ENCODE peak calls at places on chromosome 19, in four cellular contexts. Z, E, O and J are unnamed samples.
A peak's percentile ranks its signal among the peaks of the same experiment; 100 is the strongest.

GRCh38 chr19:16825312-16826168 is 3.7 kb upstream of the SIN3B start:
- DNase-seq in Z (peak; percentile 51), E (no peak), O (peak; percentile 75), J (peak; percentile 55)

GRCh38 chr19:23971598-23971997 is 56.9 kb downstream of the ZNF726 start:
- DNase-seq in Z (no peak), E (no peak), O (no peak), J (no peak)

GRCh38 chr19:7507884-7508283 is 8.0 kb upstream of the ZNF358 start:
- DNase-seq in Z (peak; percentile 37), E (peak; percentile 88), O (peak; percentile 91), J (no peak)

GRCh38 chr19:54204767-54205468 is 4.3 kb downstream of the RPS9 start:
- DNase-seq in Z (no peak), E (no peak), O (no peak), J (no peak)

GRCh38 chr19:38745316-38745715 is 1.0 kb upstream of the CAPN12 start:
- DNase-seq in Z (no peak), E (no peak), O (no peak), J (no peak)

GRCh38 chr19:6092329-6093286 is 17.7 kb downstream of the RFX2 start:
- DNase-seq in Z (no peak), E (peak; percentile 91), O (peak; percentile 92), J (peak; percentile 82)

GRCh38 chr19:34096020-34096915 is 76.0 kb upstream of the LSM14A start:
- DNase-seq in Z (peak; percentile 11), E (no peak), O (no peak), J (no peak)

GRCh38 chr19:4829001-4829712 is 2.4 kb downstream of the TICAM1 start:
- DNase-seq in Z (no peak), E (peak; percentile 79), O (no peak), J (no peak)

GRCh38 chr19:7917292-7918061 is 2.7 kb upstream of the SNAPC2 start:
- DNase-seq in Z (no peak), E (peak; percentile 76), O (peak; percentile 66), J (no peak)

GRCh38 chr19:17078038-17078919 is 2.7 kb downstream of the MYO9B start:
- DNase-seq in Z (no peak), E (no peak), O (peak; percentile 75), J (no peak)

GRCh38 chr19:34330116-34330515 is 34.9 kb upstream of the GPI start:
- DNase-seq in Z (no peak), E (no peak), O (no peak), J (no peak)

GRCh38 chr19:3057275-3057714 is 5.0 kb downstream of the TLE5 start:
- DNase-seq in Z (no peak), E (no peak), O (peak; percentile 92), J (peak; percentile 95)

GRCh38 chr19:10389863-10390262 is 9.5 kb upstream of the TYK2 start:
- DNase-seq in Z (no peak), E (no peak), O (no peak), J (no peak)

GRCh38 chr19:7636691-7637373 is at the start of gene STXBP2:
- DNase-seq in Z (no peak), E (peak; percentile 94), O (peak; percentile 77), J (peak; percentile 80)

GRCh38 chr19:8566855-8567254 is 10.4 kb downstream of the MYO1F start:
- DNase-seq in Z (no peak), E (no peak), O (no peak), J (no peak)

GRCh38 chr19:10316229-10317044 is 622 bp upstream of the FDX2 start:
- DNase-seq in Z (no peak), E (no peak), O (no peak), J (no peak)

GRCh38 chr19:7549749-7550148 is 14.2 kb downstream of the PNPLA6 start:
- DNase-seq in Z (no peak), E (no peak), O (peak; percentile 44), J (no peak)

GRCh38 chr19:8451885-8452284 is 7.1 kb downstream of the HNRNPM start:
- DNase-seq in Z (no peak), E (no peak), O (peak; percentile 6), J (no peak)

GRCh38 chr19:41334793-41335192 is 18.9 kb downstream of the TGFB1 start:
- DNase-seq in Z (no peak), E (no peak), O (no peak), J (no peak)

GRCh38 chr19:17220207-17220758 is 5.1 kb downstream of the USE1 start:
- DNase-seq in Z (no peak), E (peak; percentile 60), O (peak; percentile 75), J (no peak)

GRCh38 chr19:6551091-6551490 is 20.3 kb downstream of the TNFSF9 start:
- DNase-seq in Z (no peak), E (no peak), O (no peak), J (no peak)

GRCh38 chr19:38284422-38284821 is 19.6 kb upstream of the C19orf33 start:
- DNase-seq in Z (no peak), E (no peak), O (peak; percentile 73), J (no peak)

GRCh38 chr19:42401365-42402303 is 11.5 kb upstream of the CNFN start:
- DNase-seq in Z (peak; percentile 51), E (peak; percentile 83), O (peak; percentile 85), J (peak; percentile 87)

GRCh38 chr19:54317108-54317964 is 4.4 kb upstream of the LILRA5 start:
- DNase-seq in Z (no peak), E (no peak), O (no peak), J (no peak)

GRCh38 chr19:12331211-12331941 is 2.1 kb downstream of the ZNF563 start:
- DNase-seq in Z (no peak), E (no peak), O (no peak), J (no peak)

GRCh38 chr19:43316591-43317319 is 36.7 kb upstream of the CD177 start:
- DNase-seq in Z (no peak), E (no peak), O (no peak), J (no peak)

GRCh38 chr19:6481541-6482342 is at the start of gene DENND1C:
- DNase-seq in Z (no peak), E (no peak), O (peak; percentile 73), J (no peak)

GRCh38 chr19:15419413-15420025 is 731 bp upstream of the AKAP8L start:
- DNase-seq in Z (no peak), E (no peak), O (no peak), J (no peak)

GRCh38 chr19:3556978-3557460 is 367 bp downstream of the MFSD12 start:
- DNase-seq in Z (no peak), E (peak; percentile 74), O (no peak), J (no peak)

GRCh38 chr19:35657904-35658700 is 8.2 kb upstream of the UPK1A start:
- DNase-seq in Z (no peak), E (no peak), O (no peak), J (no peak)

GRCh38 chr19:9086761-9087160 is at the start of gene OR1M1:
- DNase-seq in Z (no peak), E (no peak), O (no peak), J (no peak)

GRCh38 chr19:2631213-2631821 is 71.2 kb downstream of the GNG7 start:
- DNase-seq in Z (no peak), E (no peak), O (no peak), J (no peak)

GRCh38 chr19:35299523-35300339 is 7.8 kb downstream of the MAG start:
- DNase-seq in Z (no peak), E (no peak), O (no peak), J (no peak)

DNA sequence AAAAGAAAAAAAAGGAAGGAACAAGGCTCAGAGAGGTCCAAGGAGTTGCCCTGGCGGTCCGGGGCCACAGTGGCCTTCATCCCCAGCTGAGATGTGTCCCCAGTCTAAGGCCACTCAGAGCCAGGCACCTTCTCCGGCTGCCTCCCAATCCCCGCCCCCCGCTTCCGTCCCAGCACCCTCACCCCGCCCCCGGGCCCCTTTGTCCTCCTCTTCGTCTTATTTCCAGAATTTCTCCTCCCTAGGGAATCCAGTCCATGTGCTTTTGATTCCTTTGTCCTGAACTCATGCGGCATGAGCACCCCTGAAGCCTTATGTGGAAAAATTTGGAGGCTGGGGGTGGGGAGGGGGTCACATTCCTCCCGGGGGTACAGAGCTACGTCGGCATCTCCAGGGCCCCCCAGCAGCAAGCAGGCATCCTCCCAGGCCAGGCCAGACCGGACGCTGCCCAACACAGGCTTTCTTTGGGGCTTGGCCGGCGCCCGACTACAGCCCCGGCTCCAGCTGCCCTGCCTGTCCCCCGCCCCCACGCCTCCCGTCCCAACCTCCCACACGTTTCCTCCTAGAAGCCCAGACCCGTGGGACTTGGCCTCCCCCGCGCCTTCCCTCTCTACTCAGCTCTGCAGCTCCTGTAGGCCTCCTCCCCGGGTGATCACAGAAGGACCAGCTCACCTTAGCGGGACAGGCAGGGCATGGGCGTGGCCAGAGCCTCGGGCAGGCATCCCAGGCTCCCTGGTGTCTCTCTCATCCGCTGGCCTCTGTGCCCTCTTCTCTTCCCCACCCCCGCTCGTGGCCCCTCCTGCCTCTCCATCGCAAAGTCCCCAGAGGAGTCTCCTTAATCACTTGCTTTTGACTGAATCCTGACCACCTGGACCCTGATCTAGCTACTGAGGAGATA is 17.8 kb upstream of the ADGRE5 start:
- DNase-seq in Z (no peak), E (peak; percentile 71), O (peak; percentile 90), J (peak; percentile 41)
- H3K27ac ChIP-seq in Z (peak overlapping the region; percentile 31), E (peak overlapping the region; percentile 90), O (peak overlapping the region; percentile 57), J (peak overlapping the region; percentile 54)

DNA sequence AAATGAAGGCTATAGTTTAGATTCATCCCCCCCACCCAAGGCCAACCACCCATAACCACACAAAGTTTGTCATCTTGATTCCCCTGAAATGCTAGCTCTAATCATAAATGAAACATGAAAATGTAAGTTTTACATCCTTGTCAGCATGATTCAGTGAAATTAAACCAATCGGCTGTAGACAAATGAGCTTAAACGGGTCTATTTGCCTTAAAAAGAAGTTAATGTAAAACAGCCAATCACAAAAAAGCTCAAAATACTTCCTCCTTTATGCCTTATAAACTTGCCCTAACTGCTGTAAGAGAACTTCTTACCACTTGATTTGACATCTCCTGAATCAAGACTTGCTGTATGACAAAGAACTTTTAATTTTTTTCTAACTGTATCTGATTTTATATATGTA is 34.5 kb upstream of the MRI1 start:
- DNase-seq in Z (no peak), E (no peak), O (no peak), J (no peak)
- H3K27ac ChIP-seq in Z (peak overlapping the region; percentile 99), E (no peak overlapping the region), O (peak overlapping the region; percentile 67), J (peak overlapping the region; percentile 92)

GRCh38 chr19:19101540-19101939 is 36.7 kb downstream of the TMEM161A start:
- DNase-seq in Z (no peak), E (no peak), O (no peak), J (no peak)
- H3K27ac ChIP-seq in Z (no peak overlapping the region), E (no peak overlapping the region), O (no peak overlapping the region), J (no peak overlapping the region)

GRCh38 chr19:56663931-56664500 is 7.5 kb downstream of the ZNF835 start:
- DNase-seq in Z (no peak), E (no peak), O (no peak), J (no peak)

GRCh38 chr19:56668676-56669075 is 2.9 kb downstream of the ZNF835 start:
- DNase-seq in Z (no peak), E (no peak), O (no peak), J (no peak)

GRCh38 chr19:56670401-56670960 is 1.1 kb downstream of the ZNF835 start:
- DNase-seq in Z (no peak), E (no peak), O (no peak), J (no peak)

GRCh38 chr19:56664511-56664910 is 7.0 kb downstream of the ZNF835 start:
- DNase-seq in Z (no peak), E (no peak), O (no peak), J (no peak)

DNA sequence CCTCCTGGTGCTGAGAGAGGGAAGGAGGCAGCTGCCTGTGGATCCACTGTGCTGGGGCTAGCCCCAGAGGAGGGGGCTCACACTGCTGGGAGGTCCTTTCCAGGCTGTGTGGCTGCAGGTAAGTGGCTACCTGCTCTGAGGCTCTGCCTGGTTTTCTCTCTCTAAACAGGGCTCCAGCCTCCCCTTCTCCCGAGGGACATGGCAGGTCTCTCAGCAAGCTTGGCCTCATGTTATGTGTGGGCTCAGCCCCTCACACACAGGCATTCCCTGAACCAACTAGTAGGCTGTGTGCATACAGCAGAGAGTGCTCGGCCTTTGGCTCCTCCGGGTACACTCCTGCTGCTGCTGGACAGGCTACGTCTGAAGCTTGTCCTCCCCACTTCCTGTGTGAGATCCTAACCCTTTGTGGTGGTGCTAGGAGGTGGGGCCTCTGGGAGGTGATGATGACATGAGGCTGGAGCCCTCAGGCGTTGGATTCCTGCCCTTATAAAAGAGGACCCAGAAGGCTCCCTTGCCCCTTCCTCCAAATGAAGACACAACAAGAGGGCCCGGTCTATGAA is 4.2 kb downstream of the ZNF835 start:
- DNase-seq in Z (no peak), E (no peak), O (no peak), J (no peak)
- H3K27ac ChIP-seq in Z (no peak overlapping the region), E (no peak overlapping the region), O (no peak overlapping the region), J (no peak overlapping the region)